ENCODE peak calls at places on chromosome 18, in ten cellular contexts. V is CD8-positive, alpha-beta T cell; K is nephron progenitor cell; C is fibroblast of mammary gland; R is mesothelial cell of epicardium; L is AG10803; M is body of pancreas; F is foreskin fibroblast; Y is epithelial cell of proximal tubule; I is transverse colon. A is an unnamed sample.

GRCh38 chr18:45652703-45653490 is 37.6 kb downstream of the SLC14A2 start:
- DNase-seq in V (no peak), K (no peak), C (peak), R (no peak), L (peak), M (no peak), F (peak), Y (no peak), I (no peak), A (no peak)

GRCh38 chr18:31606265-31606664 is 14.6 kb downstream of the TTR start:
- DNase-seq in V (no peak), K (no peak), C (no peak), R (no peak), L (no peak), M (no peak), F (no peak), Y (no peak), I (no peak), A (no peak)

GRCh38 chr18:23826850-23827620 is 137.8 kb downstream of the LAMA3 start:
- DNase-seq in V (no peak), K (no peak), C (peak), R (no peak), L (peak), M (no peak), F (peak), Y (no peak), I (no peak), A (no peak)

GRCh38 chr18:12742453-12742852 is 39.6 kb downstream of the PSMG2 start:
- DNase-seq in V (no peak), K (no peak), C (peak), R (no peak), L (peak), M (no peak), F (peak), Y (no peak), I (no peak), A (no peak)

GRCh38 chr18:77071711-77072292 is 60.8 kb downstream of the MBP start:
- DNase-seq in V (peak), K (no peak), C (peak), R (no peak), L (peak), M (peak), F (peak), Y (no peak), I (no peak), A (peak)

GRCh38 chr18:31482051-31482450 is 15.9 kb upstream of the DSG2 start:
- DNase-seq in V (no peak), K (no peak), C (no peak), R (no peak), L (no peak), M (no peak), F (no peak), Y (no peak), I (no peak), A (no peak)

GRCh38 chr18:11051462-11051861 is 97.9 kb downstream of the PIEZO2 start:
- DNase-seq in V (no peak), K (no peak), C (no peak), R (no peak), L (no peak), M (no peak), F (no peak), Y (no peak), I (no peak), A (no peak)

GRCh38 chr18:62781893-62782292 is 66.6 kb downstream of the PHLPP1 start:
- DNase-seq in V (no peak), K (no peak), C (peak), R (no peak), L (peak), M (peak), F (peak), Y (no peak), I (no peak), A (peak)

GRCh38 chr18:66729459-66730239 is 125.8 kb upstream of the CDH19 start:
- DNase-seq in V (no peak), K (no peak), C (no peak), R (no peak), L (no peak), M (no peak), F (no peak), Y (no peak), I (no peak), A (no peak)

GRCh38 chr18:27750014-27750413 is 426.9 kb downstream of the CDH2 start:
- DNase-seq in V (no peak), K (peak), C (peak), R (peak), L (peak), M (peak), F (no peak), Y (peak), I (no peak), A (no peak)

GRCh38 chr18:9017170-9017899 is 85.2 kb upstream of the NDUFV2 start:
- DNase-seq in V (peak), K (peak), C (peak), R (peak), L (peak), M (peak), F (peak), Y (no peak), I (peak), A (peak)

GRCh38 chr18:80097201-80097600 is 11.9 kb upstream of the ADNP2 start:
- DNase-seq in V (no peak), K (no peak), C (no peak), R (no peak), L (no peak), M (no peak), F (no peak), Y (no peak), I (no peak), A (no peak)

DNA sequence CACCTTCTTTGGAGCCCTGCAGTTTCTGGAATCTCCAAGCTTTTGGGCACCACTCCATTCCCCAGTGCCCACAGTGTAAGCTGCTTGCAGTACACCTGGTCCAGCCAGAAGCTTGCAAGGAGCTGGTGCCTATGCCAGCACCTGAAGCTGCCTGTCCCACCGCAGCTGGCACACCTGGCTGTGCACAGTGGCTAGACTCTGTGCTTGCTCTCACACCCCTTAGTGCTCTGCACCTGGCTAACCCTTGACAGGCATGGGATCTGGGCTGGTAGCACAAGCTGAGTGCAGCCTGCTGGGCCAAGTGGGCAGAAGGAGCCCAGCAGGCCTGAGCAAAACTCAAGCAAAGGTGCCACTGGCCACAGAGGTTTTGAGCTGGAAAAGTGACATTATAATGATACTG is 183.8 kb upstream of the MC4R start:
- DNase-seq in V (no peak), K (no peak), C (no peak), R (no peak), L (no peak), M (no peak), F (no peak), Y (no peak), I (no peak), A (no peak)
- TF ChIP-seq CTCF in V (no peak), K (no peak), C (no peak), R (no peak), L (no peak), M (no peak), F (no peak), Y (no peak), I (no peak), A (no peak)

GRCh38 chr18:75548353-75548752 is 120.8 kb upstream of the SMIM21 start:
- DNase-seq in V (no peak), K (peak), C (no peak), R (no peak), L (no peak), M (peak), F (no peak), Y (no peak), I (no peak), A (no peak)
- TF ChIP-seq CTCF in V (no peak), K (no peak), C (no peak), R (no peak), L (no peak), M (no peak), F (no peak), Y (no peak), I (no peak), A (no peak)

DNA sequence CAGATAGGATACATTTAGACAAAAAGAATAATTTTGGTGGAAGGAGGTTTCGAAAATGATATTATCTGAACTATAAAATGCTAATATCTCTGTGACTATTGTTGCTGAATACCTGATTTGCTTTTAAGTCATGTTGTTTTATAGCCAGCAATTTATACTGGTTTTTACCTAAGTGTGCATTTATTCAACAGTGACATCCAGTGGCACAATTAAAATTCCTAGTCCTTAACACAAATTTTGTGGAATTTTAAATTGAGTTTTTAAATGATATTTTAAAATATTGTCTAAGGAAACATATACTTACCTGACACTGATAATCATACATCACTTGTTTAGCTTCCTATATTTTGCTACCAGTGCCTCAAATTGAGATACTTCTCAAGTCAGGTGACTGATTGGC is 144.8 kb downstream of the ARHGAP28 start:
- DNase-seq in V (no peak), K (no peak), C (no peak), R (no peak), L (no peak), M (no peak), F (no peak), Y (no peak), I (no peak), A (no peak)
- TF ChIP-seq CTCF in V (no peak), K (no peak), C (peak), R (no peak), L (no peak), M (peak), F (no peak), Y (peak), I (no peak), A (no peak)

GRCh38 chr18:41378628-41379027 is 576.4 kb upstream of the PIK3C3 start:
- DNase-seq in V (no peak), K (no peak), C (peak), R (no peak), L (peak), M (no peak), F (peak), Y (no peak), I (no peak), A (no peak)
- TF ChIP-seq CTCF in V (no peak), K (peak), C (peak), R (no peak), L (peak), M (no peak), F (peak), Y (peak), I (no peak), A (no peak)

GRCh38 chr18:69282371-69282770 is 118.3 kb upstream of the DOK6 start:
- DNase-seq in V (no peak), K (no peak), C (no peak), R (no peak), L (no peak), M (no peak), F (no peak), Y (no peak), I (no peak), A (no peak)
- TF ChIP-seq CTCF in V (no peak), K (no peak), C (no peak), R (no peak), L (no peak), M (no peak), F (no peak), Y (no peak), I (no peak), A (no peak)

DNA sequence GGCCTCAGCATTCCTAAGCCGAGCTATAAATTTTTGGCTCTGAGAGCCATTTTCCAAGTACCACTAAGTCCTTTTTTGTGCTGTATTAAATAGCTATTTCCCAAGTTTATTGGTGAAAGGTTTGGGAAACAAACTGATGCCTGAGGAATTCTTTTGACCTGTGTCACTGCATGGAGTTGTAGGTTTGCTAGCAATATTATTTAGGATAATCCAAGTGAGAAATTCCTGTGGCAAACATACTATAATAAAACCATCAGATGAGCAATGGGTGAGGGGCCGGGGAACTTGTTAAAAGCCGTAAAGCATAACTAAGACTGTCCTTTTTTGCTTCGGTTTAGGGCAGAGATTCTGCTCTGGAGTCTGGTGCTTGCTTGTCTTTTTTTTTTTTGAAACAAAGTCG is 28.4 kb downstream of the ARHGAP28 start:
- DNase-seq in V (no peak), K (no peak), C (peak), R (no peak), L (peak), M (no peak), F (no peak), Y (no peak), I (no peak), A (no peak)
- TF ChIP-seq CTCF in V (no peak), K (no peak), C (no peak), R (no peak), L (no peak), M (no peak), F (no peak), Y (no peak), I (no peak), A (no peak)

GRCh38 chr18:35588995-35589394 is 7.5 kb downstream of the GALNT1 start:
- DNase-seq in V (peak), K (no peak), C (no peak), R (no peak), L (no peak), M (no peak), F (no peak), Y (no peak), I (no peak), A (no peak)
- TF ChIP-seq CTCF in V (peak), K (no peak), C (no peak), R (no peak), L (no peak), M (no peak), F (no peak), Y (peak), I (no peak), A (no peak)

GRCh38 chr18:48392266-48392665 is 16.9 kb downstream of the ZBTB7C start:
- DNase-seq in V (no peak), K (no peak), C (no peak), R (no peak), L (no peak), M (no peak), F (no peak), Y (no peak), I (no peak), A (no peak)
- TF ChIP-seq CTCF in V (no peak), K (no peak), C (no peak), R (no peak), L (no peak), M (no peak), F (no peak), Y (no peak), I (no peak), A (no peak)

DNA sequence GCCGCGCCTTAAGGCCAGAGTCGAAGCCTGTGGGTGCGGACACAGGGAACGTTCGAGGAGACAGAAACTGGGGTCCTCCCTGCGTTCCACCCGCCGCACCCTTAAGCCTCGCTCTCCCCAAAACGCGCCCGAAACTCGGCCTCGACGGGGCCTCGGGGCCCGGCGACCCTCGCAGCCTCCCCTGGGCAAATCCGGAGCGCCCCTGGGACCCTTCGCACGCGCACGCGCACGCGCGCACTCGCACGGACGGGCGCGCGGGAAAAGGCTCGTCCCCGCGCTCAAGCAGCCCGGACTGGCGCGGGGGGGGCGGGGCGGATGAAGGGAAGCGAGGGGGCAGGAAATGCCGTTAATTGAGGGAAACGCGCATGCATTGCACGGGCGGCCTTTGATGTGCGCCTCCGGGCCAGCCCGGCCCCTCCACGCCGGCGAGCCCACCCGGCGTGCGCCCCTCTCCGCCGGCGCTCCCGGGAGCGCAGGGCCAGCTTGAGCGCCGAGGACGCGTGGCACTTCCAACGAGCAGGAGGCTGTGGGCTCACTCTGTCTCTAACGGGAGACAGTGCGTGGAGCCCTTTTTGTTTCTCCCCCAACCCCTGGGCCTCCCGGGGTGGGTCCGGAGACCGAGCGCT is 5.4 kb upstream of the SALL3 start:
- DNase-seq in V (no peak), K (peak), C (no peak), R (no peak), L (no peak), M (no peak), F (no peak), Y (no peak), I (no peak), A (no peak)
- TF ChIP-seq CTCF in V (no peak), K (no peak), C (no peak), R (no peak), L (no peak), M (no peak), F (no peak), Y (no peak), I (no peak), A (no peak)

A was measured in AG09319.